ENCODE peak calls at places on chromosomes 1 and 21, in seven cellular contexts. O is HCT116, J is K562, D is SK-N-SH, W is H1, U is HepG2, P is GM12878. Y is an unnamed sample.

GRCh38 chr1:77271851-77272250 is 10.0 kb upstream of the AK5 start:
- DNase-seq in O (no peak), J (no peak), D (no peak), W (no peak), U (no peak), P (no peak), Y (peak; percentile 12)

GRCh38 chr1:16391408-16391807 is 24.4 kb downstream of the SZRD1 start:
- DNase-seq in O (no peak), J (no peak), D (no peak), W (no peak), U (no peak), P (no peak), Y (no peak)

GRCh38 chr1:92728687-92729086 is 56.2 kb downstream of the EVI5 start:
- DNase-seq in O (no peak), J (no peak), D (no peak), W (no peak), U (no peak), P (no peak), Y (no peak)

GRCh38 chr1:63847308-63847910 is 73.6 kb downstream of the ROR1 start:
- DNase-seq in O (no peak), J (no peak), D (no peak), W (no peak), U (no peak), P (no peak), Y (no peak)

GRCh38 chr1:22131875-22132486 is 10.9 kb downstream of the WNT4 start:
- DNase-seq in O (peak; percentile 23), J (peak; percentile 92), D (peak; percentile 92), W (peak; percentile 91), U (peak; percentile 30), P (no peak), Y (no peak)

GRCh38 chr1:115330480-115331013 is 7.5 kb downstream of the NGF start:
- DNase-seq in O (no peak), J (no peak), D (peak; percentile 34), W (no peak), U (no peak), P (no peak), Y (no peak)

GRCh38 chr1:65056234-65056633 is 89.9 kb upstream of the JAK1 start:
- DNase-seq in O (no peak), J (no peak), D (no peak), W (no peak), U (no peak), P (no peak), Y (no peak)

GRCh38 chr21:35616090-35616489 is 444.2 kb downstream of the SETD4 start:
- DNase-seq in O (peak; percentile 3), J (no peak), D (no peak), W (no peak), U (no peak), P (no peak), Y (no peak)

GRCh38 chr1:152050886-152051764 is 14.3 kb upstream of the S100A11 start:
- DNase-seq in O (no peak), J (no peak), D (no peak), W (no peak), U (no peak), P (no peak), Y (no peak)

GRCh38 chr1:208951908-208952307 is 631.6 kb upstream of the CAMK1G start:
- DNase-seq in O (no peak), J (no peak), D (peak; percentile 47), W (no peak), U (no peak), P (no peak), Y (no peak)

GRCh38 chr1:11838349-11839272 is 9.0 kb downstream of the NPPA start:
- DNase-seq in O (no peak), J (peak; percentile 92), D (peak; percentile 93), W (peak; percentile 91), U (peak; percentile 47), P (peak; percentile 2), Y (peak; percentile 51)

GRCh38 chr1:26827205-26827604 is 717 bp downstream of the ZDHHC18 start:
- DNase-seq in O (no peak), J (no peak), D (no peak), W (no peak), U (no peak), P (no peak), Y (no peak)

GRCh38 chr1:231517076-231517475 is 11.4 kb upstream of the TSNAX start:
- DNase-seq in O (no peak), J (no peak), D (no peak), W (no peak), U (no peak), P (no peak), Y (no peak)

GRCh38 chr1:66207484-66207883 is 326.5 kb upstream of the SGIP1 start:
- DNase-seq in O (no peak), J (no peak), D (no peak), W (no peak), U (no peak), P (no peak), Y (no peak)

GRCh38 chr1:17251699-17252376 is 2.9 kb downstream of the PADI3 start:
- DNase-seq in O (no peak), J (no peak), D (no peak), W (no peak), U (no peak), P (no peak), Y (no peak)

GRCh38 chr1:37434292-37434907 is 40.0 kb upstream of the ZC3H12A start:
- DNase-seq in O (no peak), J (peak; percentile 90), D (peak; percentile 90), W (peak; percentile 95), U (peak; percentile 25), P (no peak), Y (peak; percentile 25)

GRCh38 chr1:232726048-232726779 is 79.0 kb upstream of the MAP10 start:
- DNase-seq in O (no peak), J (no peak), D (no peak), W (peak; percentile 47), U (no peak), P (no peak), Y (no peak)

GRCh38 chr1:94617139-94617805 is 75.7 kb upstream of the F3 start:
- DNase-seq in O (peak; percentile 48), J (no peak), D (no peak), W (no peak), U (no peak), P (no peak), Y (no peak)

GRCh38 chr21:34813266-34813886 is 144.6 kb downstream of the CLIC6 start:
- DNase-seq in O (no peak), J (no peak), D (no peak), W (no peak), U (no peak), P (no peak), Y (no peak)

GRCh38 chr1:81702079-81702715 is 98.5 kb upstream of the ADGRL2 start:
- DNase-seq in O (no peak), J (no peak), D (no peak), W (no peak), U (no peak), P (no peak), Y (no peak)

GRCh38 chr1:63775418-63776127 is 1.8 kb downstream of the ROR1 start:
- DNase-seq in O (no peak), J (no peak), D (peak; percentile 19), W (no peak), U (no peak), P (no peak), Y (no peak)

GRCh38 chr1:111832521-111833155 is 76.9 kb downstream of the DDX20 start:
- DNase-seq in O (no peak), J (no peak), D (no peak), W (no peak), U (no peak), P (no peak), Y (no peak)

DNA sequence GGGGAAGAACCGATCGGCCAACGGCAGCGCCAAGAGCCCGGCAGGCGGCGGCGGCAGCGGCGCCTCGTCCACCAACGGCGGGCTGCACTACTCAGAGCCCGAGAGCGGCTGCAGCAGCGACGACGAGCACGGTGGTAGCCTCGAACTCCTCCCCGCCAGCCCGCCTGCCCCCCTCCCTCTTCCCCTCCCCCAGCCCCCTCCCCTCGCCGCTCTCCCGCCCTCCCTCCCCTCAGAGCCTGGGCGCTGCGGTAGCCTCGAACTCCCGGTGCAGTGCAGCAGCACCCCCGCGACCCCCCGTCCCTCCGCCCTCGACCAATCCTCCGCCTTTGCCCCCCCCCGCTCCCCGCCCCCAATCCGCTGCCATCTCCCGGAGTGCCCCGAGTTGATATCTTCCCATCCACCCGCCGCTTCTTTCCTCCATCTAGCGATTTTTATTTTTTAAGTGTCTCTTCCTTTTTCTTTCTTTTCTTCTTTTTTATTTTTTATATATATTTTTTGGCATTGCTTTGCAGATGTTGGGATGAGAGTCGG is 495 bp downstream of the RCOR3 start:
- DNase-seq in O (no peak), J (peak; percentile 80), D (peak; percentile 90), W (no peak), U (peak; percentile 24), P (no peak), Y (no peak)
- TF ChIP-seq SIN3A in O (no peak), J (no peak), D (no peak), W (no peak), U (no peak), P (no peak), Y (no peak)

DNA sequence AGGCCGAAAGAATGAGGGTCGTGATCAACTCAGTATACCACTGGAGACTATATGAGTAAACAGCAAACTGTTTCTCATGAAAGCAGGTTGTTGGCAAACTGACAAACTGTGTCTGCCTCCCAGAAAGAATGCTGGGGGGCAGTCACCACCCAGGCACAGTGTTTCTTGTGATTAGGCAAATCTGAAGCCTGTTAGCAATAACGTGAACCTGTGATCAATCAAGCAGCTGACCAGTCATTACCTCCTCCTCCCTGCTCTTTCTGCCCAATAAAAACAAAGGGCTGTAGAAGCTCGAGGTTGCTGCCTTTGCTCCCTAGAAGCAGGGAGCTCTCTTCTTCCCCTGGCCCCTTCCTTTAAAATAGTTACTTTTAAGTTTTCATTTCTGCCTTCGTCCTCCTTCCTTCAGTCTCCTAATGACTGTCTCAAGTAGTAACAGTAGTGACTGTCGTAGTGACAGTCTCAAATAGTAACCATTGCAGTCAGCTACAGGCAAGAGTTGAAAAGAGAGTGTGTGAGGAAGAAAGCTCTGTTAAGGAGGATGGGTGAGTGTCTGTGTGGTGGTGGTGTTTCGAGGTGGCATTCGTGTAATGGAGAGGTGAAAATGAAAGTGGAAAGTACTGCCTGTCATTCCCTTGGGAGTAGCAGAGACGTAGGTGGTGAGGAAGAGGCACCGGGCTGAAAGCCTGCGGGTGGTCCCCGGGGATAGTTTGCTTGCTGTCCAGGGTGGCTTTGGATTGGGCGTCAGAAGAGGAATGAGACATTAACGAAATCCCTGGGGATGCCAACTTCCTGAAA is 14.5 kb downstream of the HHAT start:
- DNase-seq in O (no peak), J (no peak), D (no peak), W (no peak), U (no peak), P (peak; percentile 72), Y (no peak)
- H3K4me3 ChIP-seq in O (no peak overlapping the region), J (no peak overlapping the region), D (no peak overlapping the region), W (no peak overlapping the region), U (peak overlapping the region; percentile 41), P (peak overlapping the region; percentile 59), Y (peak overlapping the region; percentile 36)

GRCh38 chr1:45545019-45545493 is 5.6 kb upstream of the AKR1A1 start:
- DNase-seq in O (no peak), J (no peak), D (no peak), W (no peak), U (no peak), P (peak; percentile 82), Y (no peak)
- TF ChIP-seq SIN3A in O (no peak), J (no peak), D (no peak), W (no peak), U (no peak), P (no peak), Y (no peak)

GRCh38 chr1:19798486-19799232 is 1.1 kb downstream of the TMCO4 start:
- DNase-seq in O (no peak), J (no peak), D (no peak), W (no peak), U (no peak), P (no peak), Y (no peak)
- H3K4me3 ChIP-seq in O (peak overlapping the region; percentile 65), J (no peak overlapping the region), D (no peak overlapping the region), W (no peak overlapping the region), U (no peak overlapping the region), P (peak overlapping the region; percentile 66), Y (peak overlapping the region; percentile 54)

Y was measured in Panc1.